ENCODE peak calls at places on chromosomes 6 and 20, in seven cellular contexts. H, V, B, Y, A, S and T are unnamed samples.

GRCh38 chr6:168196385-168196860 is 117.4 kb upstream of the FRMD1 start:
- DNase-seq in H (no peak), V (no peak), B (no peak), Y (peak), A (no peak), S (no peak), T (no peak)

GRCh38 chr20:46128310-46129151 is 10.4 kb downstream of the CD40 start:
- DNase-seq in H (no peak), V (no peak), B (no peak), Y (peak), A (peak), S (peak), T (no peak)

GRCh38 chr20:25360631-25361286 is 29.9 kb downstream of the ABHD12 start:
- DNase-seq in H (peak), V (no peak), B (no peak), Y (no peak), A (no peak), S (no peak), T (peak)

GRCh38 chr6:70686548-70687133 is 19.0 kb downstream of the SMAP1 start:
- DNase-seq in H (peak), V (no peak), B (peak), Y (peak), A (peak), S (no peak), T (peak)

GRCh38 chr6:169964440-169965212 is 213.2 kb downstream of the ERMARD start:
- DNase-seq in H (no peak), V (no peak), B (no peak), Y (no peak), A (no peak), S (no peak), T (no peak)

GRCh38 chr6:34383171-34383631 is 9.3 kb downstream of the NUDT3 start:
- DNase-seq in H (peak), V (no peak), B (no peak), Y (peak), A (no peak), S (no peak), T (peak)

GRCh38 chr20:4829494-4830211 is 107.9 kb downstream of the PRND start:
- DNase-seq in H (no peak), V (no peak), B (no peak), Y (no peak), A (no peak), S (no peak), T (no peak)

GRCh38 chr6:139713416-139713815 is 339.0 kb upstream of the CITED2 start:
- DNase-seq in H (no peak), V (no peak), B (no peak), Y (no peak), A (no peak), S (no peak), T (peak)

GRCh38 chr6:55925292-55925691 is 49.9 kb upstream of the BMP5 start:
- DNase-seq in H (peak), V (no peak), B (peak), Y (no peak), A (no peak), S (no peak), T (peak)

GRCh38 chr6:35049885-35050284 is 91.3 kb downstream of the TCP11 start:
- DNase-seq in H (peak), V (no peak), B (peak), Y (no peak), A (no peak), S (no peak), T (peak)

GRCh38 chr6:147022041-147022440 is 182.2 kb upstream of the STXBP5 start:
- DNase-seq in H (peak), V (no peak), B (peak), Y (no peak), A (no peak), S (no peak), T (peak)

GRCh38 chr6:37731888-37732287 is 34.2 kb upstream of the MDGA1 start:
- DNase-seq in H (no peak), V (peak), B (no peak), Y (no peak), A (no peak), S (peak), T (no peak)

GRCh38 chr6:3285049-3285639 is 26.4 kb downstream of the PSMG4 start:
- DNase-seq in H (no peak), V (no peak), B (no peak), Y (no peak), A (no peak), S (no peak), T (no peak)

GRCh38 chr6:97097068-97098047 is 172.8 kb downstream of the KLHL32 start:
- DNase-seq in H (no peak), V (no peak), B (no peak), Y (no peak), A (no peak), S (no peak), T (no peak)

GRCh38 chr6:165244524-165245247 is 64.7 kb downstream of the C6orf118 start:
- DNase-seq in H (no peak), V (no peak), B (no peak), Y (no peak), A (no peak), S (no peak), T (no peak)

GRCh38 chr20:33162753-33163152 is 5.2 kb upstream of the BPIFA2 start:
- DNase-seq in H (no peak), V (no peak), B (no peak), Y (no peak), A (no peak), S (no peak), T (no peak)

GRCh38 chr6:37483917-37484785 is 15.5 kb downstream of the CCDC167 start:
- DNase-seq in H (peak), V (peak), B (peak), Y (peak), A (peak), S (peak), T (peak)

GRCh38 chr6:154921482-154921881 is 73.6 kb upstream of the TIAM2 start:
- DNase-seq in H (no peak), V (no peak), B (no peak), Y (no peak), A (no peak), S (no peak), T (no peak)

GRCh38 chr6:36127462-36128016 is 2.8 kb upstream of the MAPK13 start:
- DNase-seq in H (peak), V (no peak), B (peak), Y (peak), A (no peak), S (no peak), T (peak)

GRCh38 chr20:1322511-1323245 is 6.3 kb downstream of the SDCBP2 start:
- DNase-seq in H (peak), V (no peak), B (peak), Y (no peak), A (no peak), S (no peak), T (peak)

GRCh38 chr6:169205176-169206160 is 48.2 kb downstream of the THBS2 start:
- DNase-seq in H (peak), V (no peak), B (peak), Y (no peak), A (no peak), S (no peak), T (peak)

GRCh38 chr20:3766381-3766780 is 1.2 kb downstream of the ADISSP start:
- DNase-seq in H (no peak), V (no peak), B (no peak), Y (no peak), A (no peak), S (no peak), T (no peak)

GRCh38 chr6:112909781-112910180 is 562.7 kb downstream of the RFPL4B start:
- DNase-seq in H (peak), V (no peak), B (peak), Y (no peak), A (no peak), S (no peak), T (peak)

GRCh38 chr20:24381886-24382285 is 87.5 kb upstream of the SYNDIG1 start:
- DNase-seq in H (no peak), V (no peak), B (no peak), Y (no peak), A (no peak), S (no peak), T (no peak)

GRCh38 chr6:114085206-114085605 is 114.3 kb upstream of the HDAC2 start:
- DNase-seq in H (peak), V (no peak), B (peak), Y (no peak), A (no peak), S (no peak), T (peak)

GRCh38 chr20:35640724-35641123 is 24.0 kb downstream of the CPNE1 start:
- DNase-seq in H (no peak), V (no peak), B (no peak), Y (no peak), A (no peak), S (no peak), T (no peak)

GRCh38 chr6:150685860-150686259 is 86.2 kb downstream of the PLEKHG1 start:
- DNase-seq in H (no peak), V (peak), B (peak), Y (peak), A (peak), S (peak), T (peak)

GRCh38 chr6:148985499-148985898 is 238.7 kb downstream of the UST start:
- DNase-seq in H (no peak), V (no peak), B (no peak), Y (no peak), A (no peak), S (no peak), T (no peak)

GRCh38 chr6:80696268-80696667 is 589.8 kb downstream of the BCKDHB start:
- DNase-seq in H (no peak), V (no peak), B (no peak), Y (no peak), A (no peak), S (no peak), T (no peak)

GRCh38 chr6:119620846-119621570 is 271.4 kb upstream of the MAN1A1 start:
- DNase-seq in H (peak), V (no peak), B (peak), Y (no peak), A (no peak), S (no peak), T (peak)

GRCh38 chr6:35292494-35292893 is 5.1 kb upstream of the DEF6 start:
- DNase-seq in H (no peak), V (no peak), B (no peak), Y (no peak), A (no peak), S (no peak), T (no peak)

GRCh38 chr20:34065260-34065659 is 46.8 kb downstream of the EIF2S2 start:
- DNase-seq in H (peak), V (no peak), B (peak), Y (no peak), A (no peak), S (no peak), T (peak)